ENCODE peak calls at places on chromosomes 6 and 20, in ten cellular contexts. W is NCI-H187 treated with DMSO at 0.1 percent for 48 hours, B is transverse colon, K is amygdala, T is H7, U is mesothelial cell of epicardium, S is NCI-H748 treated with DMSO at 0.1 percent for 48 hours, X is colonic mucosa, M is NB4, J is AG09309. F is an unnamed sample.

GRCh38 chr6:136216503-136216902 is 33.6 kb downstream of the MTFR2 start:
- DNase-seq in M (no peak), X (no peak), S (no peak), W (no peak), K (no peak), J (no peak), T (no peak), B (no peak), U (no peak), F (no peak)

GRCh38 chr6:129672345-129672691 is 37.7 kb downstream of the ARHGAP18 start:
- DNase-seq in J (no peak), T (no peak), M (no peak), K (no peak), W (no peak), B (no peak), U (no peak), S (no peak), X (no peak), F (no peak)

GRCh38 chr6:149766156-149766768 is 16.7 kb downstream of the PCMT1 start:
- DNase-seq in J (peak), S (no peak), K (no peak), W (no peak), M (peak), T (no peak), U (no peak), B (no peak), X (peak), F (no peak)

GRCh38 chr6:133749427-133749826 is 139.5 kb upstream of the TCF21 start:
- DNase-seq in B (no peak), W (no peak), S (no peak), M (no peak), T (no peak), U (no peak), J (no peak), X (no peak), K (no peak), F (no peak)

GRCh38 chr6:22413681-22414305 is 117.0 kb upstream of the PRL start:
- DNase-seq in J (no peak), T (no peak), S (no peak), W (no peak), X (no peak), K (no peak), U (no peak), B (no peak), M (no peak), F (no peak)

GRCh38 chr6:74256387-74257180 is 560.6 kb downstream of the CD109 start:
- DNase-seq in M (no peak), W (no peak), S (no peak), U (no peak), X (no peak), J (no peak), T (no peak), B (no peak), K (no peak), F (no peak)

GRCh38 chr20:45485388-45485787 is 15.8 kb downstream of the WFDC2 start:
- DNase-seq in M (no peak), K (no peak), S (no peak), B (no peak), T (no peak), X (no peak), J (no peak), W (no peak), U (no peak), F (no peak)

GRCh38 chr20:23636908-23637281 is 860 bp downstream of the CST3 start:
- DNase-seq in B (no peak), X (no peak), W (no peak), T (no peak), S (no peak), J (no peak), M (no peak), K (no peak), U (no peak), F (no peak)

GRCh38 chr20:24783631-24784492 is 165.2 kb upstream of the CST7 start:
- DNase-seq in W (no peak), U (no peak), K (no peak), B (peak), M (peak), J (no peak), X (no peak), S (no peak), T (peak), F (no peak)

GRCh38 chr6:160160450-160160849 is 38.8 kb downstream of the SLC22A1 start:
- DNase-seq in U (no peak), M (no peak), T (peak), W (no peak), K (no peak), S (no peak), X (peak), J (no peak), B (peak), F (no peak)

GRCh38 chr6:159168536-159169192 is 536 bp upstream of the FNDC1 start:
- DNase-seq in X (peak), B (peak), M (no peak), J (no peak), W (no peak), U (no peak), S (no peak), K (no peak), T (peak), F (no peak)

GRCh38 chr20:24916412-24916811 is 32.7 kb upstream of the CST7 start:
- DNase-seq in U (no peak), S (no peak), T (no peak), B (no peak), M (no peak), J (no peak), K (no peak), W (no peak), X (peak), F (peak)

GRCh38 chr6:55694148-55694547 is 115.2 kb upstream of the HMGCLL1 start:
- DNase-seq in B (no peak), M (no peak), S (no peak), T (peak), K (no peak), J (peak), X (no peak), W (no peak), U (peak), F (no peak)

GRCh38 chr20:57499676-57500075 is 25.3 kb downstream of the CTCFL start:
- DNase-seq in J (no peak), M (no peak), S (no peak), B (no peak), U (no peak), W (no peak), T (no peak), X (no peak), K (no peak), F (no peak)

GRCh38 chr20:19712737-19713260 is 45.3 kb upstream of the RIN2 start:
- DNase-seq in S (no peak), T (no peak), J (no peak), K (no peak), U (no peak), W (no peak), X (no peak), M (no peak), B (no peak), F (no peak)

GRCh38 chr20:32834972-32835371 is 15.2 kb downstream of the MAPRE1 start:
- DNase-seq in J (no peak), X (no peak), T (no peak), U (no peak), B (no peak), W (no peak), K (no peak), S (no peak), M (no peak), F (no peak)

GRCh38 chr6:35402856-35403191 is 49.3 kb upstream of the FANCE start:
- DNase-seq in K (no peak), X (no peak), S (no peak), U (no peak), J (no peak), B (no peak), W (no peak), T (no peak), M (no peak), F (no peak)

F was measured in type B pancreatic cell.